ENCODE peak calls at places on chromosomes 4 and X, in eight cellular contexts. T is HT1080; U is stimulated activated CD4-positive, alpha-beta T cell treated with anti-CD3 and anti-CD28 coated beads, Interleukin-2, amount 100 ng/mL, for 48 hours; I is GM13976; A is activated gamma-delta T cell treated with Interleukin-2 at 50 U/mL for 16 hours; V is COR-L47; W is activated CD4-positive, alpha-beta T cell treated with anti-CD3 and anti-CD28 coated beads for 1 hour; G is GM23248. N is an unnamed sample.

GRCh38 chrX:109841869-109842579 is 109.0 kb upstream of the ACSL4 start:
- DNase-seq in T (no peak), U (no peak), I (no peak), A (no peak), V (no peak), W (no peak), G (peak; percentile 41), N (no peak)

GRCh38 chr4:25154594-25155265 is 5.5 kb downstream of the SEPSECS start:
- DNase-seq in T (no peak), U (no peak), I (no peak), A (no peak), V (peak; percentile 7), W (no peak), G (no peak), N (no peak)

GRCh38 chr4:912548-913279 is 19.4 kb downstream of the GAK start:
- DNase-seq in T (no peak), U (no peak), I (no peak), A (no peak), V (no peak), W (no peak), G (no peak), N (no peak)

GRCh38 chr4:139962130-139962684 is 191.8 kb downstream of the MAML3 start:
- DNase-seq in T (no peak), U (no peak), I (no peak), A (no peak), V (peak; percentile 56), W (no peak), G (no peak), N (no peak)

GRCh38 chrX:109936114-109936513 is 66.8 kb upstream of the TMEM164 start:
- DNase-seq in T (no peak), U (no peak), I (no peak), A (no peak), V (no peak), W (no peak), G (peak; percentile 74), N (no peak)

GRCh38 chr4:40848981-40849380 is 99.2 kb downstream of the NSUN7 start:
- DNase-seq in T (peak; percentile 17), U (no peak), I (no peak), A (no peak), V (no peak), W (no peak), G (peak; percentile 54), N (no peak)

GRCh38 chr4:7622371-7622770 is 187.6 kb upstream of the PSAPL1 start:
- DNase-seq in T (no peak), U (no peak), I (no peak), A (no peak), V (no peak), W (no peak), G (no peak), N (no peak)

GRCh38 chrX:24561121-24561520 is 86.0 kb downstream of the PCYT1B start:
- DNase-seq in T (peak; percentile 3), U (no peak), I (peak; percentile 63), A (no peak), V (no peak), W (no peak), G (peak; percentile 36), N (no peak)

GRCh38 chr4:123821861-123822260 is 425.3 kb downstream of the SPRY1 start:
- DNase-seq in T (no peak), U (no peak), I (no peak), A (no peak), V (no peak), W (no peak), G (no peak), N (no peak)

GRCh38 chrX:91435465-91435864 is 826 bp downstream of the PABPC5 start:
- DNase-seq in T (no peak), U (no peak), I (no peak), A (no peak), V (no peak), W (no peak), G (peak; percentile 29), N (no peak)

GRCh38 chr4:2082118-2082517 is 23.0 kb downstream of the NAT8L start:
- DNase-seq in T (no peak), U (no peak), I (peak; percentile 18), A (no peak), V (no peak), W (peak; percentile 6), G (no peak), N (no peak)

GRCh38 chr4:162865102-162865501 is 301.6 kb downstream of the NAF1 start:
- DNase-seq in T (peak; percentile 7), U (no peak), I (no peak), A (no peak), V (no peak), W (no peak), G (no peak), N (no peak)

GRCh38 chrX:9627827-9628406 is 137.7 kb downstream of the GPR143 start:
- DNase-seq in T (no peak), U (no peak), I (no peak), A (no peak), V (no peak), W (no peak), G (peak; percentile 20), N (no peak)

GRCh38 chrX:39905475-39905889 is 192.3 kb downstream of the BCOR start:
- DNase-seq in T (no peak), U (no peak), I (no peak), A (no peak), V (peak; percentile 16), W (no peak), G (no peak), N (no peak)

GRCh38 chrX:129843459-129844306 is at the start of gene ZDHHC9:
- DNase-seq in T (peak; percentile 85), U (peak; percentile 74), I (peak; percentile 91), A (peak; percentile 83), V (peak; percentile 75), W (peak; percentile 74), G (peak; percentile 90), N (peak; percentile 86)

GRCh38 chr4:121340247-121340646 is 40.6 kb downstream of the QRFPR start:
- DNase-seq in T (no peak), U (no peak), I (no peak), A (no peak), V (no peak), W (no peak), G (no peak), N (no peak)

GRCh38 chrX:38662640-38663039 is 101.3 kb downstream of the TSPAN7 start:
- DNase-seq in T (no peak), U (no peak), I (no peak), A (no peak), V (no peak), W (no peak), G (no peak), N (no peak)

GRCh38 chr4:42050850-42051249 is 60.5 kb downstream of the SLC30A9 start:
- DNase-seq in T (no peak), U (no peak), I (no peak), A (no peak), V (no peak), W (no peak), G (peak; percentile 1), N (no peak)

GRCh38 chr4:64729561-64729960 is 320.3 kb upstream of the TECRL start:
- DNase-seq in T (no peak), U (no peak), I (no peak), A (no peak), V (no peak), W (no peak), G (no peak), N (no peak)

GRCh38 chrX:633043-633654 is 2.6 kb downstream of the SHOX start:
- DNase-seq in T (no peak), U (no peak), I (no peak), A (no peak), V (no peak), W (no peak), G (no peak), N (no peak)

GRCh38 chr4:39655206-39655605 is 16.5 kb upstream of the SMIM14 start:
- DNase-seq in T (no peak), U (no peak), I (no peak), A (no peak), V (no peak), W (no peak), G (peak; percentile 24), N (no peak)

GRCh38 chrX:12753366-12753765 is 37.8 kb upstream of the PRPS2 start:
- DNase-seq in T (no peak), U (no peak), I (no peak), A (no peak), V (no peak), W (no peak), G (no peak), N (no peak)